ENCODE peak calls at places on chromosomes 6 and 20, in seven cellular contexts. One of them, this sample, is unnamed.

GRCh38 chr6:131685266-131685780 is 15.9 kb downstream of the OR2A4 start:
- DNase-seq in brain microvascular endothelial cell: no peak
- DNase-seq in type B pancreatic cell: no peak
- DNase-seq in HFFc6: no peak
- DNase-seq in lower leg skin: no peak
- DNase-seq in psoas muscle: no peak
- DNase-seq in WTC11: no peak
- DNase-seq in this sample: no peak

GRCh38 chr6:61887425-61887824 is 398.6 kb downstream of the KHDRBS2 start:
- DNase-seq in brain microvascular endothelial cell: no peak
- DNase-seq in type B pancreatic cell: no peak
- DNase-seq in HFFc6: no peak
- DNase-seq in lower leg skin: no peak
- DNase-seq in psoas muscle: no peak
- DNase-seq in WTC11: no peak
- DNase-seq in this sample: no peak

GRCh38 chr6:111625099-111625416 is 19.4 kb upstream of the TRAF3IP2 start:
- DNase-seq in brain microvascular endothelial cell: no peak
- DNase-seq in type B pancreatic cell: peak
- DNase-seq in HFFc6: no peak
- DNase-seq in lower leg skin: no peak
- DNase-seq in psoas muscle: no peak
- DNase-seq in WTC11: no peak
- DNase-seq in this sample: no peak

GRCh38 chr20:62376112-62377063 is 9.3 kb upstream of the LAMA5 start:
- DNase-seq in brain microvascular endothelial cell: no peak
- DNase-seq in type B pancreatic cell: no peak
- DNase-seq in HFFc6: no peak
- DNase-seq in lower leg skin: no peak
- DNase-seq in psoas muscle: no peak
- DNase-seq in WTC11: peak
- DNase-seq in this sample: no peak

GRCh38 chr6:345747-346388 is 45.7 kb upstream of the IRF4 start:
- DNase-seq in brain microvascular endothelial cell: peak
- DNase-seq in type B pancreatic cell: no peak
- DNase-seq in HFFc6: no peak
- DNase-seq in lower leg skin: no peak
- DNase-seq in psoas muscle: no peak
- DNase-seq in WTC11: no peak
- DNase-seq in this sample: no peak

GRCh38 chr6:42281570-42281969 is 63.9 kb upstream of the MRPS10 start:
- DNase-seq in brain microvascular endothelial cell: no peak
- DNase-seq in type B pancreatic cell: no peak
- DNase-seq in HFFc6: no peak
- DNase-seq in lower leg skin: no peak
- DNase-seq in psoas muscle: no peak
- DNase-seq in WTC11: no peak
- DNase-seq in this sample: no peak

GRCh38 chr6:129183681-129184216 is 300.8 kb downstream of the LAMA2 start:
- DNase-seq in brain microvascular endothelial cell: peak
- DNase-seq in type B pancreatic cell: no peak
- DNase-seq in HFFc6: peak
- DNase-seq in lower leg skin: no peak
- DNase-seq in psoas muscle: no peak
- DNase-seq in WTC11: no peak
- DNase-seq in this sample: no peak

GRCh38 chr6:13712485-13712990 is 903 bp upstream of the RANBP9 start:
- DNase-seq in brain microvascular endothelial cell: no peak
- DNase-seq in type B pancreatic cell: no peak
- DNase-seq in HFFc6: no peak
- DNase-seq in lower leg skin: peak
- DNase-seq in psoas muscle: no peak
- DNase-seq in WTC11: no peak
- DNase-seq in this sample: no peak

GRCh38 chr6:99276747-99277146 is 72.7 kb downstream of the FAXC start:
- DNase-seq in brain microvascular endothelial cell: peak
- DNase-seq in type B pancreatic cell: no peak
- DNase-seq in HFFc6: peak
- DNase-seq in lower leg skin: no peak
- DNase-seq in psoas muscle: no peak
- DNase-seq in WTC11: no peak
- DNase-seq in this sample: no peak

GRCh38 chr20:34562643-34563042 is 4.1 kb downstream of the MAP1LC3A start:
- DNase-seq in brain microvascular endothelial cell: no peak
- DNase-seq in type B pancreatic cell: no peak
- DNase-seq in HFFc6: no peak
- DNase-seq in lower leg skin: no peak
- DNase-seq in psoas muscle: no peak
- DNase-seq in WTC11: peak
- DNase-seq in this sample: no peak

GRCh38 chr6:71473908-71474307 is 185.3 kb downstream of the OGFRL1 start:
- DNase-seq in brain microvascular endothelial cell: peak
- DNase-seq in type B pancreatic cell: no peak
- DNase-seq in HFFc6: peak
- DNase-seq in lower leg skin: peak
- DNase-seq in psoas muscle: peak
- DNase-seq in WTC11: no peak
- DNase-seq in this sample: no peak

GRCh38 chr6:97842536-97842935 is 559.5 kb upstream of the MMS22L start:
- DNase-seq in brain microvascular endothelial cell: no peak
- DNase-seq in type B pancreatic cell: no peak
- DNase-seq in HFFc6: no peak
- DNase-seq in lower leg skin: no peak
- DNase-seq in psoas muscle: no peak
- DNase-seq in WTC11: no peak
- DNase-seq in this sample: no peak

GRCh38 chr20:36386236-36386635 is 80.1 kb downstream of the DLGAP4 start:
- DNase-seq in brain microvascular endothelial cell: no peak
- DNase-seq in type B pancreatic cell: no peak
- DNase-seq in HFFc6: no peak
- DNase-seq in lower leg skin: no peak
- DNase-seq in psoas muscle: no peak
- DNase-seq in WTC11: no peak
- DNase-seq in this sample: no peak

GRCh38 chr20:36385503-36385902 is 79.4 kb downstream of the DLGAP4 start:
- DNase-seq in brain microvascular endothelial cell: no peak
- DNase-seq in type B pancreatic cell: no peak
- DNase-seq in HFFc6: no peak
- DNase-seq in lower leg skin: no peak
- DNase-seq in psoas muscle: no peak
- DNase-seq in WTC11: no peak
- DNase-seq in this sample: no peak

GRCh38 chr20:36378686-36379085 is 72.5 kb downstream of the DLGAP4 start:
- DNase-seq in brain microvascular endothelial cell: no peak
- DNase-seq in type B pancreatic cell: no peak
- DNase-seq in HFFc6: no peak
- DNase-seq in lower leg skin: no peak
- DNase-seq in psoas muscle: no peak
- DNase-seq in WTC11: no peak
- DNase-seq in this sample: no peak

DNA sequence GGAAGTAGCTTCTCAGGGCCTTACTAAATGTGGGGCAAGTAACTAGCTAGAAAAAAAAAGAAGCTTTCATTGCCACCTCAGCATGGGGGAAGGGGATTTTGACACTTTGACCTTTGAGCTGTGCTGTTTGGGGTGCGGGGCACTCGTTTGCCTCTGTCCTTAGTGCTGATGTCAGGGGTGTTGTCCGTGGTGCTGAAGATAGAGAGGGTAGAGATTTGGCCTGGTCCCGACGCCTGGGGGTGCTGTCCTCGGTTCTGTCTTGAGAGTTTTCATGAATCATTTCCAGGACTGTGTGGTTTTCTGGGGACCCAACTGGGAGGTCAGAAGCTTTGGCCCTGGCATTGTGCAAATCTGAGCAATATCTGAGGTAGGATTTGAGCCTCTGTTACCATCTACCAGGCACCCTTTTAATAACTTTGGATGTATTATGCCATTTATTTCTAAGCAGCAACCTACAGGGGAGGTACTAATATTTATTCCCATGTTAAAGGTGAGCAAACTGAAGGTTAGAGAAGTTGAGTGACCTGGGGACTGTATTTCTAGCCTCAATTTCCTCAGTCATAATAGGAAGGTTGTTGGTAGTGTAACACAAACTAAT is 78.0 kb downstream of the DLGAP4 start:
- DNase-seq in brain microvascular endothelial cell: peak
- DNase-seq in type B pancreatic cell: no peak
- DNase-seq in HFFc6: peak
- DNase-seq in lower leg skin: no peak
- DNase-seq in psoas muscle: no peak
- DNase-seq in WTC11: peak
- DNase-seq in this sample: no peak
- TF ChIP-seq CTCF in brain microvascular endothelial cell: peak
- TF ChIP-seq CTCF in type B pancreatic cell: peak
- TF ChIP-seq CTCF in HFFc6: peak
- TF ChIP-seq CTCF in lower leg skin: no peak
- TF ChIP-seq CTCF in psoas muscle: no peak
- TF ChIP-seq CTCF in WTC11: no peak
- TF ChIP-seq CTCF in this sample: no peak

DNA sequence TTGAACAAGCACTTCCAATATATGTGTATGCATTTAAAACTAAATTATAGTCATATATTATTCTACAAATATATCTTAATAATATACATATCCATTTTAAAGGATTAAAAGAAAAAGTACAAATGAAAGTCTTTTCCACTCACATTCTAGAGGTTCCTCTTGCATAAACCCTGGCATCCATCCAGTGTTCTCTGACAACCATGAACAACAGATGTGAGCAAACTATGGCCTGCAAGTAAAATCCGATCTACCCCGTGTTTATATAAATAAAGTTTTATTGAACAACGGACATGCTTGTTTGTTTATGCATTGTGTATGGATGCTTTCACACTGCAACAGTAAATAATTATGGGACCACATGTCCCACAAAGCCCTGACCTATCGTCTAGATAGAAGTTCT is 1122.3 kb downstream of the EPHA7 start:
- DNase-seq in brain microvascular endothelial cell: no peak
- DNase-seq in type B pancreatic cell: no peak
- DNase-seq in HFFc6: no peak
- DNase-seq in lower leg skin: no peak
- DNase-seq in psoas muscle: no peak
- DNase-seq in WTC11: no peak
- DNase-seq in this sample: no peak
- TF ChIP-seq CTCF in brain microvascular endothelial cell: no peak
- TF ChIP-seq CTCF in type B pancreatic cell: no peak
- TF ChIP-seq CTCF in HFFc6: no peak
- TF ChIP-seq CTCF in lower leg skin: no peak
- TF ChIP-seq CTCF in psoas muscle: no peak
- TF ChIP-seq CTCF in WTC11: no peak
- TF ChIP-seq CTCF in this sample: no peak

GRCh38 chr20:57022306-57022705 is 244.1 kb downstream of the BMP7 start:
- DNase-seq in brain microvascular endothelial cell: no peak
- DNase-seq in type B pancreatic cell: no peak
- DNase-seq in HFFc6: no peak
- DNase-seq in lower leg skin: no peak
- DNase-seq in psoas muscle: no peak
- DNase-seq in WTC11: peak
- DNase-seq in this sample: no peak
- TF ChIP-seq CTCF in brain microvascular endothelial cell: peak
- TF ChIP-seq CTCF in type B pancreatic cell: no peak
- TF ChIP-seq CTCF in HFFc6: no peak
- TF ChIP-seq CTCF in lower leg skin: no peak
- TF ChIP-seq CTCF in psoas muscle: no peak
- TF ChIP-seq CTCF in WTC11: no peak
- TF ChIP-seq CTCF in this sample: no peak

DNA sequence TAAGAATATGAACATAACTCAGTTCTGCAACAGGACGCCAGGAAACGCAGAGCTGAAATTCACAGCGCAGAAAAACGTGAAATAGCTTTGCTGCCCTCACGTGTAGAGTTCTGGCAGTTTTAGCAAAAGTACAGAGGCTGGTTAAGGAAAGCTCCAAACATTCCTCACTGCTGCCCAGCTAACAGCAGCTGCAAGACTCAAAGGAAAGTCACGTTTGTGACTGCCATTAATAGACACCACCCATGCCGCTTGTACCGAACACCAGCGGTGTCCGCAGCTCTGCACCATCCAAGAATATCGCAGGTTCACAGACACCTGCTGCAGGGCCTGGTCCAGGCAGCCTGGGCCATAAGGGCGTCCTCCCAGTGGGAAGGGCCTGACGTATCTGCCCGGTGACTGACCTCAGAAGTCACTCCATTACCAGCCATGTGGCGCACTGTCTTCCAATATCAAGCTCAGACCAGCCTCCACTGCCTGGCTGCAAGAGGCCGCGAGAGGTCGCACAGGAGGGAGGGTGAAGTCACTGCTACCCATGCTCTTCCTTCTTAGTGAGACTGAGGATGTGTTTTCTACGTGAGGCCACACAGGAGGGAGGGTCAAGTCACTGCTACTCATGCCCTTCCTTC is 61.4 kb downstream of the WDR27 start:
- DNase-seq in brain microvascular endothelial cell: no peak
- DNase-seq in type B pancreatic cell: peak
- DNase-seq in HFFc6: peak
- DNase-seq in lower leg skin: no peak
- DNase-seq in psoas muscle: no peak
- DNase-seq in WTC11: no peak
- DNase-seq in this sample: no peak
- TF ChIP-seq CTCF in brain microvascular endothelial cell: no peak
- TF ChIP-seq CTCF in type B pancreatic cell: no peak
- TF ChIP-seq CTCF in HFFc6: peak
- TF ChIP-seq CTCF in lower leg skin: no peak
- TF ChIP-seq CTCF in psoas muscle: no peak
- TF ChIP-seq CTCF in WTC11: no peak
- TF ChIP-seq CTCF in this sample: no peak

GRCh38 chr6:116218866-116219265 is 35.0 kb downstream of the TSPYL4 start:
- DNase-seq in brain microvascular endothelial cell: no peak
- DNase-seq in type B pancreatic cell: no peak
- DNase-seq in HFFc6: no peak
- DNase-seq in lower leg skin: no peak
- DNase-seq in psoas muscle: no peak
- DNase-seq in WTC11: no peak
- DNase-seq in this sample: no peak

GRCh38 chr6:116215414-116215813 is 38.5 kb downstream of the TSPYL4 start:
- DNase-seq in brain microvascular endothelial cell: no peak
- DNase-seq in type B pancreatic cell: no peak
- DNase-seq in HFFc6: peak
- DNase-seq in lower leg skin: no peak
- DNase-seq in psoas muscle: no peak
- DNase-seq in WTC11: no peak
- DNase-seq in this sample: no peak

GRCh38 chr6:116217069-116217468 is 36.8 kb downstream of the TSPYL4 start:
- DNase-seq in brain microvascular endothelial cell: no peak
- DNase-seq in type B pancreatic cell: no peak
- DNase-seq in HFFc6: peak
- DNase-seq in lower leg skin: no peak
- DNase-seq in psoas muscle: no peak
- DNase-seq in WTC11: no peak
- DNase-seq in this sample: no peak

GRCh38 chr6:116220172-116220571 is 33.7 kb downstream of the TSPYL4 start:
- DNase-seq in brain microvascular endothelial cell: no peak
- DNase-seq in type B pancreatic cell: no peak
- DNase-seq in HFFc6: no peak
- DNase-seq in lower leg skin: no peak
- DNase-seq in psoas muscle: no peak
- DNase-seq in WTC11: no peak
- DNase-seq in this sample: no peak

GRCh38 chr6:116218172-116218633 is 35.7 kb downstream of the TSPYL4 start:
- DNase-seq in brain microvascular endothelial cell: no peak
- DNase-seq in type B pancreatic cell: no peak
- DNase-seq in HFFc6: peak
- DNase-seq in lower leg skin: no peak
- DNase-seq in psoas muscle: no peak
- DNase-seq in WTC11: no peak
- DNase-seq in this sample: no peak
- TF ChIP-seq CTCF in brain microvascular endothelial cell: peak
- TF ChIP-seq CTCF in type B pancreatic cell: peak
- TF ChIP-seq CTCF in HFFc6: peak
- TF ChIP-seq CTCF in lower leg skin: no peak
- TF ChIP-seq CTCF in psoas muscle: peak
- TF ChIP-seq CTCF in WTC11: peak
- TF ChIP-seq CTCF in this sample: peak